ENCODE peak calls at places on chromosome 11, in seven cellular contexts. J, M, U, D, B, I and L are unnamed samples.

GRCh38 chr11:119206512-119207299 is 567 bp downstream of the CBL start:
- DNase-seq in J (peak; percentile 21), U (peak; percentile 60), I (peak; percentile 53), M (peak; percentile 53), D (peak; percentile 75), B (no peak), L (no peak)

GRCh38 chr11:130909650-130910049 is 6.6 kb downstream of the SNX19 start:
- DNase-seq in B (peak; percentile 53), U (no peak), J (peak; percentile 73), D (no peak), I (no peak), M (no peak), L (peak; percentile 63)

GRCh38 chr11:119722281-119722794 is 6.7 kb downstream of the NECTIN1 start:
- DNase-seq in U (no peak), J (no peak), D (no peak), I (no peak), B (no peak), M (no peak), L (no peak)

GRCh38 chr11:83764643-83765042 is 478.5 kb upstream of the CCDC90B start:
- DNase-seq in B (no peak), I (no peak), M (no peak), U (no peak), D (no peak), J (no peak), L (no peak)

GRCh38 chr11:44793350-44794090 is 66.8 kb downstream of the TSPAN18 start:
- DNase-seq in I (no peak), B (no peak), J (peak; percentile 74), M (no peak), D (peak; percentile 63), U (no peak), L (no peak)

GRCh38 chr11:112318193-112318592 is 57.5 kb upstream of the PLET1 start:
- DNase-seq in M (no peak), I (no peak), U (no peak), B (peak; percentile 78), D (no peak), J (peak; percentile 93), L (peak; percentile 95)

GRCh38 chr11:82899191-82899820 is 924 bp downstream of the PRCP start:
- DNase-seq in J (no peak), B (no peak), U (no peak), D (no peak), M (no peak), I (no peak), L (no peak)

GRCh38 chr11:116871248-116871647 is 33.8 kb upstream of the APOA1 start:
- DNase-seq in J (peak; percentile 76), I (no peak), D (no peak), M (no peak), U (no peak), B (peak; percentile 91), L (peak; percentile 92)

GRCh38 chr11:65353900-65354264 is 669 bp upstream of the TIGD3 start:
- DNase-seq in J (no peak), I (no peak), B (no peak), U (no peak), M (no peak), D (no peak), L (no peak)

GRCh38 chr11:1852885-1853284 is at the start of gene LSP1:
- DNase-seq in U (no peak), J (no peak), M (no peak), I (no peak), D (no peak), B (no peak), L (no peak)

GRCh38 chr11:12834166-12834565 is 159.9 kb downstream of the TEAD1 start:
- DNase-seq in U (no peak), I (no peak), M (no peak), J (no peak), D (no peak), B (no peak), L (no peak)

GRCh38 chr11:117910941-117911630 is 18.1 kb downstream of the TMPRSS13 start:
- DNase-seq in J (no peak), I (no peak), B (no peak), D (no peak), U (no peak), M (peak; percentile 14), L (no peak)

GRCh38 chr11:67022961-67023956 is at the start of gene SYT12:
- DNase-seq in U (no peak), M (no peak), J (no peak), D (peak; percentile 65), B (no peak), I (no peak), L (no peak)

GRCh38 chr11:94342250-94342649 is 37.9 kb downstream of the IZUMO1R start:
- DNase-seq in J (no peak), D (no peak), I (no peak), B (no peak), M (no peak), U (no peak), L (no peak)
- TF ChIP-seq CTCF in J (no peak), D (no peak), I (no peak), B (no peak), M (no peak), U (no peak), L (no peak)

DNA sequence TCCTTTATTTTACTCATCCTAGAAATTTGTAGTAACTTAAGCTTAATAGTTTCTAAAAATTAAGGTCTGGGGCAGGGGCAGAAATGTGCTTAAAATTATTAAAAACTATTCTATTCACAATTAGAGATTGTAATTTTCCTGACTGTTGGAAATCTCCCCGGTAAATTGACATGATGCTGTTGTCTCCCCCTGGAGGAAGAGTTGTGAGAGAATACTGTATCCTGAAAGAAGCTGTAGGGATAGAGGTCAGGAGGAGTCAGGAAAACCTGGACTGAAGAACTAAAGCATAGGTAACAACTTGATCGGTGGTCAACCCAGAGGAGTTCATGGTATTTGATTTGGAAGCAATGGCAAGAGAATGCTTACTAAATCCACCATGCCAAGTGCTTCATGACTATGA is 16.2 kb upstream of the ESAM start:
- DNase-seq in D (no peak), J (no peak), B (no peak), M (no peak), I (no peak), U (no peak), L (no peak)
- TF ChIP-seq CTCF in D (peak; percentile 55), J (peak; percentile 27), B (peak; percentile 14), M (no peak), I (no peak), U (no peak), L (peak; percentile 54)

GRCh38 chr11:96530473-96530872 is 140.7 kb downstream of the JRKL start:
- DNase-seq in I (no peak), M (no peak), U (no peak), B (no peak), D (no peak), J (no peak), L (no peak)

GRCh38 chr11:96520939-96521338 is 131.1 kb downstream of the JRKL start:
- DNase-seq in J (no peak), M (no peak), I (no peak), U (no peak), D (no peak), B (no peak), L (no peak)

GRCh38 chr11:96524475-96524874 is 134.7 kb downstream of the JRKL start:
- DNase-seq in I (no peak), M (no peak), B (no peak), U (no peak), D (no peak), J (peak; percentile 19), L (no peak)
- TF ChIP-seq CTCF in I (no peak), M (no peak), B (no peak), U (no peak), D (no peak), J (no peak), L (peak; percentile 46)

GRCh38 chr11:73759520-73760065 is 1.3 kb downstream of the RAB6A start:
- DNase-seq in U (no peak), J (peak; percentile 41), I (no peak), D (no peak), B (no peak), M (no peak), L (peak; percentile 22)
- TF ChIP-seq CTCF in U (no peak), J (peak; percentile 27), I (peak; percentile 51), D (peak; percentile 17), B (no peak), M (peak; percentile 39), L (peak; percentile 58)

DNA sequence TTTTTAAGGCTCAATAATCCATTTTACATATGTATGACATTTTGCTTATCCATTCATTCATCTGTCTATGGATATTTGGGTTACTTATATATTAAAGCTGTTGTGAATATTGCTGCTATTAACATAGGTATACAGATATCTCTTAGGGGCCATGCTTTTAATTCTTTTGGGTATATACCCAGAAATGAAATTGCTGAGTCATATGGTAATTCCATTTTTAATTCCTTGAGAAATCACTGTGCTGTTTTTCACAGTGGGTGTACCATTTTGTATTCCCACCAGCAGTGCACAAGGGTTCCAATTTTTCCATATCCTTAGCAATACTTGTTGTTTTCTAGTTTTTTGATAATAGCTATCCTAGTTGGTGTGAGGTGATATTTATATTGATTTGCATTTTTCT is 19.0 kb downstream of the PRMT3 start:
- DNase-seq in B (no peak), D (no peak), U (no peak), J (no peak), M (no peak), I (no peak), L (no peak)
- TF ChIP-seq CTCF in B (no peak), D (no peak), U (no peak), J (no peak), M (no peak), I (no peak), L (no peak)

DNA sequence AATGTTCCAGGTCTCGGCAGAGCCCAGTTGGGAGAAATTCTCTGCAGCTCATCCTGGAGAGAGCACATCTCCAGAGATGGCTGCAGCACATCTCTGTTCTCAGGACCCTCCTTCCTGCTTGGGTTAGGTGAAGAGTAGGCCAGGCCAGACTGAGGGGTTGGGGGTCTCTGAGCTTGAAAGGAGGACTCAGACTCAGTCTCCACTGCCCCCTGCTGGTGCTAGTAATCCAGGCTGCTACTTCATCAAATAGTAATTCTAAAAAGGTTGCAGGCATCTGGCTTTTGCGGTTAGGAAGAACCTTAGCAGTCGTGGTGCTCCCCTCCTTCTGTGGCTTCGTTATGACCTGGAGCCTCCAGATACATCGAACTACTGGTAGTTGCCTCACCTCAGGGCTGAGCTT is 9.7 kb downstream of the TUB start:
- DNase-seq in J (peak; percentile 40), M (peak; percentile 46), D (peak; percentile 91), I (no peak), U (peak; percentile 75), B (no peak), L (no peak)
- TF ChIP-seq CTCF in J (peak; percentile 63), M (no peak), D (peak; percentile 75), I (peak; percentile 52), U (peak; percentile 73), B (peak; percentile 71), L (peak; percentile 77)

GRCh38 chr11:95849087-95849825 is 59.0 kb downstream of the CEP57 start:
- DNase-seq in J (peak; percentile 85), D (peak; percentile 60), B (peak; percentile 38), U (peak; percentile 53), I (peak; percentile 28), M (no peak), L (peak; percentile 82)
- TF ChIP-seq CTCF in J (peak; percentile 55), D (peak; percentile 65), B (peak; percentile 30), U (no peak), I (peak; percentile 39), M (no peak), L (peak; percentile 79)

GRCh38 chr11:71086687-71087258 is 165.6 kb downstream of the SHANK2 start:
- DNase-seq in J (peak; percentile 39), D (peak; percentile 82), U (peak; percentile 62), B (no peak), I (no peak), M (no peak), L (no peak)
- TF ChIP-seq CTCF in J (peak; percentile 47), D (peak; percentile 82), U (peak; percentile 60), B (peak; percentile 47), I (peak; percentile 26), M (no peak), L (peak; percentile 72)